ENCODE peak calls at places on chromosome X, in nine cellular contexts. Y, S, M, L, D, E, Q, P and I are unnamed samples.

GRCh38 chrX:15973299-15973698 is 118.7 kb upstream of the AP1S2 start:
- DNase-seq in M (peak; percentile 19), P (peak; percentile 48), L (no peak), Y (no peak), Q (peak; percentile 39), E (peak; percentile 0), S (no peak), D (peak; percentile 4), I (peak; percentile 25)

GRCh38 chrX:119685225-119686066 is 7.5 kb downstream of the SEPTIN6 start:
- DNase-seq in L (no peak), Y (no peak), D (no peak), M (no peak), E (peak; percentile 62), S (no peak), Q (no peak), P (no peak), I (no peak)

GRCh38 chrX:151889451-151889850 is 23.2 kb upstream of the MAGEA4 start:
- DNase-seq in L (no peak), D (no peak), Y (no peak), S (no peak), Q (no peak), M (no peak), E (no peak), P (no peak), I (no peak)

GRCh38 chrX:93673056-93673868 is at the start of gene NAP1L3:
- DNase-seq in M (peak; percentile 44), S (peak; percentile 63), P (peak; percentile 20), D (peak; percentile 95), Q (peak; percentile 62), Y (peak; percentile 78), L (peak; percentile 41), E (peak; percentile 66), I (peak; percentile 86)

GRCh38 chrX:14801136-14801535 is 71.7 kb downstream of the FANCB start:
- DNase-seq in D (no peak), M (peak; percentile 19), E (no peak), Y (no peak), P (peak; percentile 86), S (no peak), L (no peak), Q (no peak), I (no peak)

GRCh38 chrX:37825225-37825842 is 22.0 kb downstream of the DYNLT3 start:
- DNase-seq in P (peak; percentile 26), E (peak; percentile 54), S (peak; percentile 44), M (peak; percentile 38), L (no peak), Q (peak; percentile 46), D (peak; percentile 62), Y (peak; percentile 55), I (peak; percentile 18)

GRCh38 chrX:44183329-44183728 is 160.1 kb downstream of the EFHC2 start:
- DNase-seq in Q (no peak), L (no peak), S (no peak), Y (no peak), D (no peak), E (no peak), M (no peak), P (no peak), I (no peak)

GRCh38 chrX:44234541-44234940 is 108.9 kb downstream of the EFHC2 start:
- DNase-seq in S (no peak), D (no peak), Y (no peak), Q (no peak), M (no peak), E (no peak), P (peak; percentile 18), L (no peak), I (no peak)

GRCh38 chrX:101803451-101803850 is 128.4 kb downstream of the ZMAT1 start:
- DNase-seq in Y (no peak), D (no peak), E (no peak), M (peak; percentile 19), P (no peak), L (no peak), S (no peak), Q (peak; percentile 25), I (no peak)

GRCh38 chrX:9539611-9540387 is 74.9 kb downstream of the TBL1X start:
- DNase-seq in Q (no peak), E (no peak), Y (no peak), S (no peak), D (no peak), P (no peak), M (no peak), L (no peak), I (no peak)
- H3K36me3 ChIP-seq in Q (no peaks in the 10 kb centered on the region), E (no peaks in the 10 kb centered on the region), Y (no peaks in the 10 kb centered on the region), S (no peaks in the 10 kb centered on the region), D (no peaks in the 10 kb centered on the region), P (no peaks in the 10 kb centered on the region), M (no peaks in the 10 kb centered on the region), L (no peaks in the 10 kb centered on the region), I (no peaks in the 10 kb centered on the region)

DNA sequence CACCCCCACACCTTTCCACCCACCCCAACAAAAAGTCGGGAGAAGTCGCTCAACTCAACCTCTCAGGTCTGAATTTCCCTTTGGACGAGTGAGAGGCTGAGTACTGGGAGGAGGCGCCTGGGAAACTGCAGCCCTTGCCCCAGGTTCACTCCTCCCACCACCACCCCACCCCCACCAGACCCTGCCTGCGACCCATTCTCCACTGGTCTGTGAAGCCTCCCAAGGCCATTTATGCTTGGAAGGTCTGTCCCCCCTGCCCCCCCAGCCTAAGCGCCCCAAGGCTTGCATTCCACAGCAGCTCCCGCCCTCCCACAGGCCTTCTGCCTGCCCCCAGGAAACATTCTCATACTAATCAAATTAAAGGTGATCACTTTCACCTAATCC is 27.2 kb downstream of the ELF4 start:
- DNase-seq in S (no peak), E (no peak), L (no peak), Y (no peak), D (no peak), M (no peak), P (no peak), Q (no peak), I (peak; percentile 90)
- H3K4me3 ChIP-seq in S (no peak overlapping the region), E (peak overlapping the region; percentile 49), L (no peak overlapping the region), Y (no peak overlapping the region), D (no peak overlapping the region), M (no peak overlapping the region), P (no peak overlapping the region), Q (no peak overlapping the region), I (no peak overlapping the region)

GRCh38 chrX:135388841-135389240 is 32.9 kb upstream of the SMIM10L2A start:
- DNase-seq in M (no peak), D (no peak), S (no peak), Q (no peak), L (no peak), P (no peak), Y (no peak), E (no peak), I (no peak)

GRCh38 chrX:135389243-135389642 is 32.5 kb upstream of the SMIM10L2A start:
- DNase-seq in E (no peak), S (no peak), L (no peak), Y (no peak), P (peak; percentile 12), M (no peak), Q (no peak), D (no peak), I (no peak)

GRCh38 chrX:135382260-135382659 is 39.5 kb upstream of the SMIM10L2A start:
- DNase-seq in D (no peak), L (no peak), M (no peak), S (no peak), Y (no peak), Q (no peak), E (no peak), P (no peak), I (no peak)

GRCh38 chrX:135384161-135384836 is 37.4 kb upstream of the SMIM10L2A start:
- DNase-seq in Y (no peak), L (no peak), E (peak; percentile 60), D (no peak), S (no peak), M (no peak), P (peak; percentile 23), Q (no peak), I (no peak)

DNA sequence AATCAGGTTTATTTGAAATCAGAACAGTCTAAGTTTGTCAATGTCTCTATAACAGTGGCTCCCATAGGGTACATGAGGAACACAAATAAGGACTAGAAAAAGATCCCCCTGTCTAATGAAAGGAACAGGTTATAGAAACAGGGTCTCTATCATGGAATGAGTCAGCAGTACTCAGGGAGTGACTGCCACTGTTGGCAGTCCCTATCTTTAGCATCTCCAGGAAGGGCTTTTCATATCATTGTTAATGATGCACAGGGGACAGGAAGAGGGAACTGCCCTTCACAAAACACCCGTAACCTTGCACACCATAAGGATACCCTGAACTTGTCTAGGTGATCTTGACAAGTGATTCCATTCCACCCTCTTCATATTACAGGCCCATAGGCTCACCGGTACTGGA is 38.5 kb upstream of the SMIM10L2A start:
- DNase-seq in M (no peak), D (no peak), L (no peak), S (no peak), E (no peak), Y (no peak), Q (no peak), P (no peak), I (no peak)
- H3K36me3 ChIP-seq in M (no peaks in the 10 kb centered on the region), D (no peaks in the 10 kb centered on the region), L (no peaks in the 10 kb centered on the region), S (no peaks in the 10 kb centered on the region), E (no peaks in the 10 kb centered on the region), Y (no peaks in the 10 kb centered on the region), Q (no peaks in the 10 kb centered on the region), P (no peaks in the 10 kb centered on the region), I (no peaks in the 10 kb centered on the region)

DNA sequence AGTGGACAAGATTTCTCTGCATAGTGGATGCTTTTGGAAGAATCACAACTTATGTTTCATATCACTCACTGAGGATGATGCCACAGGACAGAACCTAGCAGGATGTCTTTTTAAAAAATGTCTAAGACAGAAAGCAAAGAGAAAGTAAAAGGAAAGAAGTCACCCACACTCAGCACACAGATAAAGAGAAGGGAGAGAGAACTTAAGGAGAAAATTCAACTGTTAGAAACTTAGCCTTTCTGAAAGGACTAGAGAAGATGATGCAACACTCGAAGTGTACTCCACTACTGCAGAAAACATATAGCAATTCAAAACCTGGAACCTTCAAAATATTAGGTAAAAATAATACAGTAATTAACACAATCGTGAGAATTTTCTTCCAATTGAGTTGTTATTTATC is 52.8 kb upstream of the STK26 start:
- DNase-seq in P (no peak), M (no peak), D (no peak), Y (no peak), L (no peak), E (no peak), Q (no peak), S (no peak), I (no peak)
- H3K4me3 ChIP-seq in P (no peak overlapping the region), M (no peak overlapping the region), D (no peak overlapping the region), Y (no peak overlapping the region), L (no peak overlapping the region), E (no peak overlapping the region), Q (no peak overlapping the region), S (no peak overlapping the region), I (no peak overlapping the region)

DNA sequence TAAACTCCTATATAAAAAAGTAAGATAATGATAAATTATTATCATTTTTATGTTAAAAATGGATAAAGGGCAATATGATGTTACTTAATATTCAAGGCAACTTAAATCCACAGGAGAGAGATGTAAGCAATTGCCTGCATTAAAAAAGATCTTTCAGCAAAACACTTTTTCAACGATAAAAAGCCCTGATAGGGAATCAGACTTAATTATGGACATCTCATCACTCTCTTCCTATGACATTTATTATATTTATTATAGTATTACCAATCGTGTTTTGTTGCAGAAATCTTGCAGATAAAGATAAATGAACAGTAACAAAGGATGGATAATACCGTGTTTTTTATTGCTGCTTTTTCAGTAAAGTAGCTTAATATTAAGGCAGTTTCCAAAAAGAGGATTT is 178.5 kb downstream of the SH2D1A start:
- DNase-seq in Q (no peak), M (no peak), S (no peak), Y (no peak), L (no peak), D (no peak), P (no peak), E (no peak), I (no peak)
- H3K36me3 ChIP-seq in Q (no peaks in the 10 kb centered on the region), M (no peaks in the 10 kb centered on the region), S (no peaks in the 10 kb centered on the region), Y (no peaks in the 10 kb centered on the region), L (no peaks in the 10 kb centered on the region), D (no peaks in the 10 kb centered on the region), P (no peaks in the 10 kb centered on the region), E (no peaks in the 10 kb centered on the region), I (no peaks in the 10 kb centered on the region)